ENCODE peak calls at places on chromosomes 16 and 17, in seven cellular contexts. One of them, this sample, is unnamed.

GRCh38 chr17:9937164-9937835 is 32.2 kb upstream of the RCVRN start:
- DNase-seq in lower leg skin: peak; percentile 92
- DNase-seq in breast epithelium: no peak
- DNase-seq in spleen: no peak
- DNase-seq in A549: no peak
- DNase-seq in IMR-90: no peak
- DNase-seq in tibial nerve: peak; percentile 64
- DNase-seq in this sample: no peak

GRCh38 chr16:75235721-75236193 is 15.7 kb downstream of the BCAR1 start:
- DNase-seq in lower leg skin: no peak
- DNase-seq in breast epithelium: no peak
- DNase-seq in spleen: peak; percentile 78
- DNase-seq in A549: no peak
- DNase-seq in IMR-90: no peak
- DNase-seq in tibial nerve: no peak
- DNase-seq in this sample: no peak

GRCh38 chr16:28098959-28099945 is 35.7 kb upstream of the GSG1L start:
- DNase-seq in lower leg skin: peak; percentile 78
- DNase-seq in breast epithelium: no peak
- DNase-seq in spleen: peak; percentile 53
- DNase-seq in A549: no peak
- DNase-seq in IMR-90: no peak
- DNase-seq in tibial nerve: no peak
- DNase-seq in this sample: no peak

GRCh38 chr17:44022246-44022645 is 7.5 kb upstream of the TMEM101 start:
- DNase-seq in lower leg skin: no peak
- DNase-seq in breast epithelium: no peak
- DNase-seq in spleen: no peak
- DNase-seq in A549: no peak
- DNase-seq in IMR-90: no peak
- DNase-seq in tibial nerve: no peak
- DNase-seq in this sample: no peak

GRCh38 chr17:32525116-32525515 is 38.3 kb downstream of the CDK5R1 start:
- DNase-seq in lower leg skin: no peak
- DNase-seq in breast epithelium: no peak
- DNase-seq in spleen: no peak
- DNase-seq in A549: no peak
- DNase-seq in IMR-90: peak; percentile 57
- DNase-seq in tibial nerve: no peak
- DNase-seq in this sample: no peak

GRCh38 chr16:24838554-24839266 is 7.1 kb upstream of the SLC5A11 start:
- DNase-seq in lower leg skin: peak; percentile 75
- DNase-seq in breast epithelium: no peak
- DNase-seq in spleen: no peak
- DNase-seq in A549: peak; percentile 37
- DNase-seq in IMR-90: peak; percentile 70
- DNase-seq in tibial nerve: no peak
- DNase-seq in this sample: no peak

GRCh38 chr17:39022961-39023360 is 55.8 kb upstream of the FBXO47 start:
- DNase-seq in lower leg skin: no peak
- DNase-seq in breast epithelium: no peak
- DNase-seq in spleen: no peak
- DNase-seq in A549: no peak
- DNase-seq in IMR-90: no peak
- DNase-seq in tibial nerve: no peak
- DNase-seq in this sample: no peak

GRCh38 chr16:49600976-49601375 is 227.4 kb downstream of the C16orf78 start:
- DNase-seq in lower leg skin: peak; percentile 20
- DNase-seq in breast epithelium: no peak
- DNase-seq in spleen: peak; percentile 41
- DNase-seq in A549: no peak
- DNase-seq in IMR-90: no peak
- DNase-seq in tibial nerve: no peak
- DNase-seq in this sample: no peak

GRCh38 chr16:30533748-30534367 is 800 bp downstream of the ZNF747 start:
- DNase-seq in lower leg skin: no peak
- DNase-seq in breast epithelium: no peak
- DNase-seq in spleen: peak; percentile 77
- DNase-seq in A549: no peak
- DNase-seq in IMR-90: no peak
- DNase-seq in tibial nerve: no peak
- DNase-seq in this sample: no peak

GRCh38 chr16:86050111-86050510 is 151.1 kb downstream of the IRF8 start:
- DNase-seq in lower leg skin: no peak
- DNase-seq in breast epithelium: no peak
- DNase-seq in spleen: peak; percentile 14
- DNase-seq in A549: no peak
- DNase-seq in IMR-90: no peak
- DNase-seq in tibial nerve: no peak
- DNase-seq in this sample: no peak

GRCh38 chr16:49493836-49494235 is 120.2 kb downstream of the C16orf78 start:
- DNase-seq in lower leg skin: peak; percentile 70
- DNase-seq in breast epithelium: no peak
- DNase-seq in spleen: peak; percentile 38
- DNase-seq in A549: no peak
- DNase-seq in IMR-90: no peak
- DNase-seq in tibial nerve: no peak
- DNase-seq in this sample: no peak

GRCh38 chr17:73532441-73532901 is 111.8 kb downstream of the SDK2 start:
- DNase-seq in lower leg skin: no peak
- DNase-seq in breast epithelium: no peak
- DNase-seq in spleen: no peak
- DNase-seq in A549: no peak
- DNase-seq in IMR-90: no peak
- DNase-seq in tibial nerve: no peak
- DNase-seq in this sample: no peak

GRCh38 chr17:71613996-71614395 is 506.8 kb upstream of the SOX9 start:
- DNase-seq in lower leg skin: no peak
- DNase-seq in breast epithelium: no peak
- DNase-seq in spleen: no peak
- DNase-seq in A549: no peak
- DNase-seq in IMR-90: no peak
- DNase-seq in tibial nerve: no peak
- DNase-seq in this sample: no peak

GRCh38 chr17:41967141-41967920 is 736 bp downstream of the CNP start:
- DNase-seq in lower leg skin: no peak
- DNase-seq in breast epithelium: no peak
- DNase-seq in spleen: peak; percentile 82
- DNase-seq in A549: no peak
- DNase-seq in IMR-90: no peak
- DNase-seq in tibial nerve: peak; percentile 63
- DNase-seq in this sample: no peak

GRCh38 chr17:41967921-41968578 is 1.5 kb downstream of the CNP start:
- DNase-seq in lower leg skin: no peak
- DNase-seq in breast epithelium: no peak
- DNase-seq in spleen: peak; percentile 78
- DNase-seq in A549: no peak
- DNase-seq in IMR-90: no peak
- DNase-seq in tibial nerve: no peak
- DNase-seq in this sample: no peak

GRCh38 chr17:41965694-41966375 is 760 bp upstream of the CNP start:
- DNase-seq in lower leg skin: peak; percentile 94
- DNase-seq in breast epithelium: peak; percentile 78
- DNase-seq in spleen: peak; percentile 86
- DNase-seq in A549: peak; percentile 74
- DNase-seq in IMR-90: peak; percentile 38
- DNase-seq in tibial nerve: no peak
- DNase-seq in this sample: no peak

GRCh38 chr17:41968676-41969075 is 2.1 kb downstream of the CNP start:
- DNase-seq in lower leg skin: no peak
- DNase-seq in breast epithelium: no peak
- DNase-seq in spleen: no peak
- DNase-seq in A549: no peak
- DNase-seq in IMR-90: no peak
- DNase-seq in tibial nerve: no peak
- DNase-seq in this sample: no peak

GRCh38 chr17:41966453-41967140 is at the start of gene CNP:
- DNase-seq in lower leg skin: peak; percentile 98
- DNase-seq in breast epithelium: peak; percentile 89
- DNase-seq in spleen: peak; percentile 96
- DNase-seq in A549: peak; percentile 95
- DNase-seq in IMR-90: peak; percentile 87
- DNase-seq in tibial nerve: peak; percentile 85
- DNase-seq in this sample: peak; percentile 91
- TF ChIP-seq POLR2A in lower leg skin: no peak
- TF ChIP-seq POLR2A in breast epithelium: no peak
- TF ChIP-seq POLR2A in spleen: no peak
- TF ChIP-seq POLR2A in A549: peak; percentile 84
- TF ChIP-seq POLR2A in IMR-90: peak; percentile 89
- TF ChIP-seq POLR2A in tibial nerve: peak; percentile 20
- TF ChIP-seq POLR2A in this sample: peak; percentile 93

GRCh38 chr16:4114257-4115208 is 1.7 kb downstream of the ADCY9 start:
- DNase-seq in lower leg skin: no peak
- DNase-seq in breast epithelium: no peak
- DNase-seq in spleen: peak; percentile 80
- DNase-seq in A549: no peak
- DNase-seq in IMR-90: no peak
- DNase-seq in tibial nerve: no peak
- DNase-seq in this sample: no peak

GRCh38 chr16:4115941-4116327 is 308 bp downstream of the ADCY9 start:
- DNase-seq in lower leg skin: no peak
- DNase-seq in breast epithelium: no peak
- DNase-seq in spleen: no peak
- DNase-seq in A549: no peak
- DNase-seq in IMR-90: no peak
- DNase-seq in tibial nerve: no peak
- DNase-seq in this sample: no peak

GRCh38 chr16:4113358-4114256 is 2.6 kb downstream of the ADCY9 start:
- DNase-seq in lower leg skin: no peak
- DNase-seq in breast epithelium: no peak
- DNase-seq in spleen: peak; percentile 71
- DNase-seq in A549: no peak
- DNase-seq in IMR-90: no peak
- DNase-seq in tibial nerve: no peak
- DNase-seq in this sample: no peak

GRCh38 chr16:4116328-4117249 is at the start of gene ADCY9:
- DNase-seq in lower leg skin: peak; percentile 93
- DNase-seq in breast epithelium: peak; percentile 61
- DNase-seq in spleen: peak; percentile 94
- DNase-seq in A549: peak; percentile 86
- DNase-seq in IMR-90: peak; percentile 73
- DNase-seq in tibial nerve: peak; percentile 49
- DNase-seq in this sample: peak; percentile 93

DNA sequence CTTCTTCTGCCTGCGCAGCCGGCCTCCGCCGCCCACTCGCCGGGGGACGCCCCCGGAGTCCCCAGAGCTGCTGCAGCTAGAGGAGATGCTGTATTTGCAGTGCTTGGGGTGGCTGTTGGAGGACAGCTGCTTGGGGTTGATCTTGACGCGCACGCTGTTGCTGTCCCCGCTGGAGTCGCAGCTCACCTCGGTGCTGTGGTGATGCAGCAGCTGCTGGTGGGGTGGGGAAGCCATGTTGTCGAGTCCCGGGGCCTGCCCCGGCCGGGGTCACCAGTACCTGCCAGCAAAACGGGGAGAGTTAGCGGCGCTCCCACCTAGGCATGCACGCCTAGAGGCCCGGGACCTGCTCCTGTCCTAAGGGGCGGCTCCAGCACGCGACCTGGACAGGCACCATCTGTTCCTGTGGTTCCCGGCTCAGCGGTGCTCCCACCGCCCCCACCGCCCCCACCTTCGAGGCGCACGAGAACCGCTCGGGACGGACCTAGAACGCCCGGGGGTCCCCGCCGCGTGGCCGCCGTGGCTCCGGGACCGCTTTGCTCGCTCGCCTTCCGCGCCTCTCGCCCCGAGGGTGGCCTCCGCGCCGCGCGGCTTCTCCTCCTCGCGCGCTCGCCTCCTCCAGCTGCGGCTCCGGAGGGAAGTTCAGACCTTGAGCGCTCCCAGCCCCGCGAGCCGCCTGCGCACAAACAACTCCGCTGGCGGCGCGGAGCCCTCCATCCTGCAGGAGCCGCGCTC is 867 bp downstream of the ADCY9 start:
- DNase-seq in lower leg skin: peak; percentile 91
- DNase-seq in breast epithelium: peak; percentile 55
- DNase-seq in spleen: peak; percentile 89
- DNase-seq in A549: peak; percentile 71
- DNase-seq in IMR-90: peak; percentile 74
- DNase-seq in tibial nerve: no peak
- DNase-seq in this sample: peak; percentile 70
- TF ChIP-seq POLR2A in lower leg skin: no peak
- TF ChIP-seq POLR2A in breast epithelium: no peak
- TF ChIP-seq POLR2A in spleen: no peak
- TF ChIP-seq POLR2A in A549: no peak
- TF ChIP-seq POLR2A in IMR-90: no peak
- TF ChIP-seq POLR2A in tibial nerve: no peak
- TF ChIP-seq POLR2A in this sample: no peak

GRCh38 chr17:59707182-59707970 is at the start of the genes PTRH2 and VMP1:
- DNase-seq in lower leg skin: peak; percentile 99
- DNase-seq in breast epithelium: peak; percentile 98
- DNase-seq in spleen: peak; percentile 97
- DNase-seq in A549: peak; percentile 100
- DNase-seq in IMR-90: peak; percentile 100
- DNase-seq in tibial nerve: peak; percentile 96
- DNase-seq in this sample: peak; percentile 87
- TF ChIP-seq POLR2A in lower leg skin: peak; percentile 49
- TF ChIP-seq POLR2A in breast epithelium: peak; percentile 70
- TF ChIP-seq POLR2A in spleen: no peak
- TF ChIP-seq POLR2A in A549: peak; percentile 68
- TF ChIP-seq POLR2A in IMR-90: peak; percentile 96
- TF ChIP-seq POLR2A in tibial nerve: peak; percentile 77
- TF ChIP-seq POLR2A in this sample: peak; percentile 76

GRCh38 chr17:37410357-37410756 is 3.7 kb downstream of the TADA2A start:
- DNase-seq in lower leg skin: no peak
- DNase-seq in breast epithelium: no peak
- DNase-seq in spleen: no peak
- DNase-seq in A549: no peak
- DNase-seq in IMR-90: peak; percentile 8
- DNase-seq in tibial nerve: no peak
- DNase-seq in this sample: no peak

GRCh38 chr17:37405955-37406634 is 541 bp downstream of the ACACA start:
- DNase-seq in lower leg skin: no peak
- DNase-seq in breast epithelium: no peak
- DNase-seq in spleen: no peak
- DNase-seq in A549: no peak
- DNase-seq in IMR-90: no peak
- DNase-seq in tibial nerve: no peak
- DNase-seq in this sample: no peak

GRCh38 chr17:37406635-37407455 is at the start of the genes ACACA and TADA2A:
- DNase-seq in lower leg skin: peak; percentile 94
- DNase-seq in breast epithelium: peak; percentile 72
- DNase-seq in spleen: peak; percentile 95
- DNase-seq in A549: peak; percentile 93
- DNase-seq in IMR-90: peak; percentile 63
- DNase-seq in tibial nerve: peak; percentile 44
- DNase-seq in this sample: peak; percentile 79
- TF ChIP-seq POLR2A in lower leg skin: no peak
- TF ChIP-seq POLR2A in breast epithelium: peak; percentile 43
- TF ChIP-seq POLR2A in spleen: no peak
- TF ChIP-seq POLR2A in A549: peak; percentile 90
- TF ChIP-seq POLR2A in IMR-90: peak; percentile 81
- TF ChIP-seq POLR2A in tibial nerve: peak; percentile 21
- TF ChIP-seq POLR2A in this sample: peak; percentile 90